ENCODE peak calls at places on chromosomes 3 and 15, in eight cellular contexts. One of them, this sample, is unnamed.

GRCh38 chr15:81271761-81272644 is 51.9 kb downstream of the STARD5 start:
- DNase-seq in Peyer's patch: no peak
- DNase-seq in A549: no peak
- DNase-seq in fibroblast of lung: no peak
- DNase-seq in heart right ventricle: no peak
- DNase-seq in tibial artery: no peak
- DNase-seq in neural progenitor cell: no peak
- DNase-seq in upper lobe of right lung: no peak
- DNase-seq in this sample: no peak

GRCh38 chr3:127325630-127325961 is 37.8 kb upstream of the PRR20G start:
- DNase-seq in Peyer's patch: no peak
- DNase-seq in fibroblast of lung: peak; percentile 37
- DNase-seq in neural progenitor cell: no peak
- DNase-seq in upper lobe of right lung: peak; percentile 69
- DNase-seq in A549: no peak
- DNase-seq in tibial artery: no peak
- DNase-seq in heart right ventricle: no peak
- DNase-seq in this sample: no peak

GRCh38 chr3:37511357-37511970 is 337.1 kb upstream of the LRRFIP2 start:
- DNase-seq in tibial artery: peak; percentile 89
- DNase-seq in upper lobe of right lung: no peak
- DNase-seq in neural progenitor cell: no peak
- DNase-seq in heart right ventricle: no peak
- DNase-seq in Peyer's patch: no peak
- DNase-seq in fibroblast of lung: no peak
- DNase-seq in A549: no peak
- DNase-seq in this sample: no peak

GRCh38 chr3:187739125-187739560 is 6.1 kb downstream of the BCL6 start:
- DNase-seq in Peyer's patch: no peak
- DNase-seq in neural progenitor cell: no peak
- DNase-seq in A549: no peak
- DNase-seq in fibroblast of lung: peak; percentile 28
- DNase-seq in upper lobe of right lung: no peak
- DNase-seq in tibial artery: peak; percentile 78
- DNase-seq in heart right ventricle: peak; percentile 47
- DNase-seq in this sample: peak; percentile 21

GRCh38 chr15:66780172-66780972 is 78.3 kb downstream of the SMAD6 start:
- DNase-seq in tibial artery: peak; percentile 77
- DNase-seq in heart right ventricle: no peak
- DNase-seq in A549: peak; percentile 61
- DNase-seq in fibroblast of lung: peak; percentile 95
- DNase-seq in upper lobe of right lung: no peak
- DNase-seq in Peyer's patch: peak; percentile 60
- DNase-seq in neural progenitor cell: no peak
- DNase-seq in this sample: no peak

GRCh38 chr15:41992151-41992802 is 19.9 kb upstream of the EHD4 start:
- DNase-seq in upper lobe of right lung: peak; percentile 54
- DNase-seq in A549: no peak
- DNase-seq in heart right ventricle: no peak
- DNase-seq in Peyer's patch: no peak
- DNase-seq in fibroblast of lung: no peak
- DNase-seq in tibial artery: peak; percentile 51
- DNase-seq in neural progenitor cell: no peak
- DNase-seq in this sample: no peak

GRCh38 chr3:45026957-45027356 is 854 bp downstream of the CLEC3B start:
- DNase-seq in A549: no peak
- DNase-seq in tibial artery: peak; percentile 89
- DNase-seq in upper lobe of right lung: no peak
- DNase-seq in Peyer's patch: peak; percentile 56
- DNase-seq in heart right ventricle: peak; percentile 86
- DNase-seq in neural progenitor cell: no peak
- DNase-seq in fibroblast of lung: peak; percentile 38
- DNase-seq in this sample: no peak

GRCh38 chr3:64417816-64418215 is 192.6 kb upstream of the PRICKLE2 start:
- DNase-seq in tibial artery: no peak
- DNase-seq in heart right ventricle: no peak
- DNase-seq in Peyer's patch: no peak
- DNase-seq in neural progenitor cell: peak; percentile 93
- DNase-seq in A549: no peak
- DNase-seq in fibroblast of lung: peak; percentile 71
- DNase-seq in upper lobe of right lung: no peak
- DNase-seq in this sample: no peak

GRCh38 chr3:70065666-70066253 is 66.2 kb downstream of the SAMMSON start:
- DNase-seq in A549: peak; percentile 18
- DNase-seq in neural progenitor cell: peak; percentile 40
- DNase-seq in Peyer's patch: no peak
- DNase-seq in upper lobe of right lung: no peak
- DNase-seq in tibial artery: no peak
- DNase-seq in fibroblast of lung: no peak
- DNase-seq in heart right ventricle: no peak
- DNase-seq in this sample: no peak

GRCh38 chr15:81274932-81275341 is 49.0 kb downstream of the STARD5 start:
- DNase-seq in upper lobe of right lung: peak; percentile 79
- DNase-seq in fibroblast of lung: peak; percentile 74
- DNase-seq in heart right ventricle: peak; percentile 76
- DNase-seq in tibial artery: peak; percentile 78
- DNase-seq in A549: peak; percentile 67
- DNase-seq in Peyer's patch: peak; percentile 89
- DNase-seq in neural progenitor cell: peak; percentile 86
- DNase-seq in this sample: peak; percentile 68

GRCh38 chr3:126130081-126130855 is 46.3 kb upstream of the SLC41A3 start:
- DNase-seq in A549: no peak
- DNase-seq in tibial artery: peak; percentile 51
- DNase-seq in fibroblast of lung: no peak
- DNase-seq in neural progenitor cell: no peak
- DNase-seq in upper lobe of right lung: peak; percentile 60
- DNase-seq in Peyer's patch: peak; percentile 41
- DNase-seq in heart right ventricle: no peak
- DNase-seq in this sample: no peak

GRCh38 chr3:119220198-119220597 is 20.5 kb downstream of the B4GALT4 start:
- DNase-seq in neural progenitor cell: no peak
- DNase-seq in heart right ventricle: no peak
- DNase-seq in fibroblast of lung: no peak
- DNase-seq in A549: no peak
- DNase-seq in tibial artery: no peak
- DNase-seq in Peyer's patch: peak; percentile 69
- DNase-seq in upper lobe of right lung: no peak
- DNase-seq in this sample: no peak

GRCh38 chr3:170536712-170537111 is 49.2 kb downstream of the SLC7A14 start:
- DNase-seq in A549: no peak
- DNase-seq in fibroblast of lung: no peak
- DNase-seq in upper lobe of right lung: no peak
- DNase-seq in neural progenitor cell: no peak
- DNase-seq in Peyer's patch: no peak
- DNase-seq in tibial artery: no peak
- DNase-seq in heart right ventricle: no peak
- DNase-seq in this sample: no peak

GRCh38 chr3:55285156-55285555 is 201.9 kb downstream of the WNT5A start:
- DNase-seq in tibial artery: no peak
- DNase-seq in upper lobe of right lung: no peak
- DNase-seq in A549: no peak
- DNase-seq in neural progenitor cell: no peak
- DNase-seq in heart right ventricle: no peak
- DNase-seq in fibroblast of lung: no peak
- DNase-seq in Peyer's patch: no peak
- DNase-seq in this sample: no peak

GRCh38 chr3:34258271-34259015 is 460.0 kb downstream of the PDCD6IP start:
- DNase-seq in upper lobe of right lung: no peak
- DNase-seq in tibial artery: no peak
- DNase-seq in fibroblast of lung: peak; percentile 2
- DNase-seq in A549: no peak
- DNase-seq in heart right ventricle: no peak
- DNase-seq in neural progenitor cell: no peak
- DNase-seq in Peyer's patch: no peak
- DNase-seq in this sample: no peak

GRCh38 chr3:34256791-34257190 is 458.4 kb downstream of the PDCD6IP start:
- DNase-seq in heart right ventricle: no peak
- DNase-seq in fibroblast of lung: no peak
- DNase-seq in Peyer's patch: no peak
- DNase-seq in neural progenitor cell: peak; percentile 52
- DNase-seq in upper lobe of right lung: no peak
- DNase-seq in A549: no peak
- DNase-seq in tibial artery: no peak
- DNase-seq in this sample: no peak

GRCh38 chr3:34263014-34263714 is 464.7 kb downstream of the PDCD6IP start:
- DNase-seq in A549: no peak
- DNase-seq in neural progenitor cell: no peak
- DNase-seq in tibial artery: no peak
- DNase-seq in heart right ventricle: no peak
- DNase-seq in Peyer's patch: no peak
- DNase-seq in upper lobe of right lung: no peak
- DNase-seq in fibroblast of lung: no peak
- DNase-seq in this sample: no peak

GRCh38 chr3:34260991-34261365 is 462.5 kb downstream of the PDCD6IP start:
- DNase-seq in fibroblast of lung: peak; percentile 24
- DNase-seq in heart right ventricle: no peak
- DNase-seq in A549: no peak
- DNase-seq in upper lobe of right lung: no peak
- DNase-seq in Peyer's patch: no peak
- DNase-seq in tibial artery: no peak
- DNase-seq in neural progenitor cell: no peak
- DNase-seq in this sample: no peak

DNA sequence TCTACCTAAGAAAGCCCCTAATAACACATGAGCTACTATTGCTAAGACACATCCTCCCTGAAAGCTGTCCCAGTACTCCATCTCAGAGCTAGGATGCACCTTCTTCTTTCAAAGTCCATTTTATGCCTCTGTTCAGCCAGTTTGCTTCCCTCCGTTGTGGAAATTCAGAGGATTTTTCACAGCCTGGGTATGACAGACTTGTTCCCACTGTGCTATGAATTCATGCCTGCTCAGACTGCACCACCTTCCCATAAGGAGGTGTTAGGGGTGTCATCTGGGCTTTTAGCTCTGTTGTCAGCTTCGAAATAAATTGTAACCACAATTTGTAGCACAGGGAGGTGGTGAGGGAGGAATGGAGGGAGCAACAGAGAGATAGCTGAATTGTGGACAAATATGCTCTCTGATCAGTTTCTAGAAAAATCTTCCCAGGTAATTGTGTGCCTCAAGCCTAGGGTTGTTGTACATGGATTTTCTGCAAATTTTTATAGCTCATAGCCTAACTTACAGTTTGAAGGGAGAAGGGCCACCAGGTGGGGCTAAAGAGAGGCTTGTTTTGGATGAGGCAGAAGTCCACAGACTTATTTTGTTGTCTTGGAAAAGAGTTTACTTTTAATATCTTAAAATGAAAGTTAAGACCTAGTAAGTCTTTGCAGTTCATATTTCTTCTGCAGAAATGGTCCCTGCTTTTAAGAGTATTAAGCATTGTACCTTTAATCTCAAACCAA is 462.0 kb downstream of the PDCD6IP start:
- DNase-seq in A549: peak; percentile 54
- DNase-seq in fibroblast of lung: peak; percentile 20
- DNase-seq in heart right ventricle: no peak
- DNase-seq in tibial artery: peak; percentile 68
- DNase-seq in upper lobe of right lung: no peak
- DNase-seq in neural progenitor cell: peak; percentile 57
- DNase-seq in Peyer's patch: peak; percentile 72
- DNase-seq in this sample: no peak
- H3K27ac ChIP-seq in A549: no peak overlapping the region
- H3K27ac ChIP-seq in fibroblast of lung: no peak overlapping the region
- H3K27ac ChIP-seq in heart right ventricle: no peak overlapping the region
- H3K27ac ChIP-seq in tibial artery: peak overlapping the region; percentile 51
- H3K27ac ChIP-seq in upper lobe of right lung: no peak overlapping the region
- H3K27ac ChIP-seq in neural progenitor cell: no peak overlapping the region
- H3K27ac ChIP-seq in Peyer's patch: no peak overlapping the region
- H3K27ac ChIP-seq in this sample: no peak overlapping the region

GRCh38 chr3:47847256-47847655 is 44.3 kb downstream of the DHX30 start:
- DNase-seq in heart right ventricle: no peak
- DNase-seq in fibroblast of lung: no peak
- DNase-seq in tibial artery: no peak
- DNase-seq in upper lobe of right lung: no peak
- DNase-seq in Peyer's patch: no peak
- DNase-seq in neural progenitor cell: no peak
- DNase-seq in A549: no peak
- DNase-seq in this sample: no peak
- TF ChIP-seq CTCF in heart right ventricle: no peak
- TF ChIP-seq CTCF in fibroblast of lung: no peak
- TF ChIP-seq CTCF in tibial artery: no peak
- TF ChIP-seq CTCF in upper lobe of right lung: no peak
- TF ChIP-seq CTCF in Peyer's patch: no peak
- TF ChIP-seq CTCF in neural progenitor cell: no peak
- TF ChIP-seq CTCF in A549: no peak
- TF ChIP-seq CTCF in this sample: no peak

DNA sequence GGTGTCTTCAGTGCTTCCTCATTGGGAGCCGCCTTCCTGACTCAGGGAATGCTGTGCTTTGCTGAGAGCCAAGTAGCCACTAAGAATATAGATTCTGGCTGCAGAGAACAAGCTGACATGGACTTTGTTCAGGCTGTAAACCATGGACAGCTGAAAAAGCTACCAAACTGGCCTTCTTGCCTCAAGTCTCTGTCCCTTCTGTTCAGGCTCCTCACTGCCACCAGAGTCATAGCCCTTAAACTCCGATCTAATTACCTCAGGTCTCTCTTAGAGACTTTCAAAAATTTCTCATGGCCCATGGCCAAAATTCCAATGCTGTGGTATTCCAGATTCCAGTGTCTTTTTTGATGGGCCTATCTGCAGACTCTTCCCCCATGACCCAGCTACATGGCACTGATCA is 19.4 kb upstream of the PTX3 start:
- DNase-seq in neural progenitor cell: no peak
- DNase-seq in tibial artery: no peak
- DNase-seq in upper lobe of right lung: no peak
- DNase-seq in fibroblast of lung: peak; percentile 34
- DNase-seq in A549: no peak
- DNase-seq in heart right ventricle: no peak
- DNase-seq in Peyer's patch: no peak
- DNase-seq in this sample: no peak
- H3K27ac ChIP-seq in neural progenitor cell: no peak overlapping the region
- H3K27ac ChIP-seq in tibial artery: no peak overlapping the region
- H3K27ac ChIP-seq in upper lobe of right lung: no peak overlapping the region
- H3K27ac ChIP-seq in fibroblast of lung: no peak overlapping the region
- H3K27ac ChIP-seq in A549: no peak overlapping the region
- H3K27ac ChIP-seq in heart right ventricle: no peak overlapping the region
- H3K27ac ChIP-seq in Peyer's patch: no peak overlapping the region
- H3K27ac ChIP-seq in this sample: no peak overlapping the region

GRCh38 chr3:10702961-10703740 is 112.9 kb upstream of the SLC6A11 start:
- DNase-seq in heart right ventricle: no peak
- DNase-seq in fibroblast of lung: no peak
- DNase-seq in A549: peak; percentile 31
- DNase-seq in upper lobe of right lung: no peak
- DNase-seq in Peyer's patch: no peak
- DNase-seq in tibial artery: no peak
- DNase-seq in neural progenitor cell: peak; percentile 88
- DNase-seq in this sample: no peak

GRCh38 chr3:10707089-10707983 is 108.7 kb upstream of the SLC6A11 start:
- DNase-seq in Peyer's patch: no peak
- DNase-seq in fibroblast of lung: no peak
- DNase-seq in A549: no peak
- DNase-seq in heart right ventricle: no peak
- DNase-seq in neural progenitor cell: peak; percentile 58
- DNase-seq in tibial artery: no peak
- DNase-seq in upper lobe of right lung: no peak
- DNase-seq in this sample: no peak

GRCh38 chr3:10700821-10701220 is 115.2 kb upstream of the SLC6A11 start:
- DNase-seq in fibroblast of lung: no peak
- DNase-seq in A549: no peak
- DNase-seq in upper lobe of right lung: no peak
- DNase-seq in tibial artery: no peak
- DNase-seq in neural progenitor cell: no peak
- DNase-seq in heart right ventricle: no peak
- DNase-seq in Peyer's patch: no peak
- DNase-seq in this sample: no peak

GRCh38 chr3:10706156-10707088 is 109.6 kb upstream of the SLC6A11 start:
- DNase-seq in neural progenitor cell: peak; percentile 26
- DNase-seq in heart right ventricle: no peak
- DNase-seq in upper lobe of right lung: no peak
- DNase-seq in A549: no peak
- DNase-seq in tibial artery: no peak
- DNase-seq in fibroblast of lung: no peak
- DNase-seq in Peyer's patch: no peak
- DNase-seq in this sample: no peak

GRCh38 chr3:10703875-10704274 is 112.2 kb upstream of the SLC6A11 start:
- DNase-seq in heart right ventricle: no peak
- DNase-seq in tibial artery: no peak
- DNase-seq in A549: no peak
- DNase-seq in fibroblast of lung: peak; percentile 54
- DNase-seq in Peyer's patch: no peak
- DNase-seq in neural progenitor cell: peak; percentile 78
- DNase-seq in upper lobe of right lung: no peak
- DNase-seq in this sample: no peak
- TF ChIP-seq CTCF in heart right ventricle: no peak
- TF ChIP-seq CTCF in tibial artery: no peak
- TF ChIP-seq CTCF in A549: no peak
- TF ChIP-seq CTCF in fibroblast of lung: peak; percentile 9
- TF ChIP-seq CTCF in Peyer's patch: no peak
- TF ChIP-seq CTCF in neural progenitor cell: peak; percentile 73
- TF ChIP-seq CTCF in upper lobe of right lung: no peak
- TF ChIP-seq CTCF in this sample: no peak